ENCODE peak calls at places on chromosomes 6 and 20, in six cellular contexts. One of them, this sample, is unnamed.
A peak's percentile ranks its signal among the peaks of the same experiment; 100 is the strongest.

GRCh38 chr6:160221423-160221822 is 37.2 kb downstream of the SLC22A2 start:
- DNase-seq in brain microvascular endothelial cell: no peak
- DNase-seq in dorsolateral prefrontal cortex: no peak
- DNase-seq in CD8-positive, alpha-beta memory T cell: no peak
- DNase-seq in cardiac muscle cell: no peak
- DNase-seq in BJ: no peak
- DNase-seq in this sample: no peak

GRCh38 chr20:38258545-38259223 is 1.9 kb downstream of the KIAA1755 start:
- DNase-seq in BJ: no peak
- DNase-seq in CD8-positive, alpha-beta memory T cell: no peak
- DNase-seq in cardiac muscle cell: no peak
- DNase-seq in dorsolateral prefrontal cortex: no peak
- DNase-seq in brain microvascular endothelial cell: no peak
- DNase-seq in this sample: no peak

GRCh38 chr6:41097467-41098090 is 24.8 kb downstream of the NFYA start:
- DNase-seq in BJ: peak; percentile 43
- DNase-seq in CD8-positive, alpha-beta memory T cell: no peak
- DNase-seq in brain microvascular endothelial cell: peak; percentile 64
- DNase-seq in dorsolateral prefrontal cortex: no peak
- DNase-seq in cardiac muscle cell: no peak
- DNase-seq in this sample: no peak

GRCh38 chr20:51446656-51447055 is 95.9 kb downstream of the NFATC2 start:
- DNase-seq in BJ: peak; percentile 28
- DNase-seq in dorsolateral prefrontal cortex: no peak
- DNase-seq in CD8-positive, alpha-beta memory T cell: no peak
- DNase-seq in cardiac muscle cell: no peak
- DNase-seq in brain microvascular endothelial cell: peak; percentile 89
- DNase-seq in this sample: peak; percentile 71

GRCh38 chr6:26215200-26216014 is 128.2 kb downstream of the HFE start:
- DNase-seq in BJ: no peak
- DNase-seq in cardiac muscle cell: peak; percentile 37
- DNase-seq in dorsolateral prefrontal cortex: no peak
- DNase-seq in CD8-positive, alpha-beta memory T cell: no peak
- DNase-seq in brain microvascular endothelial cell: no peak
- DNase-seq in this sample: no peak

GRCh38 chr6:7137335-7138106 is 29.8 kb downstream of the RREB1 start:
- DNase-seq in cardiac muscle cell: peak; percentile 77
- DNase-seq in dorsolateral prefrontal cortex: no peak
- DNase-seq in brain microvascular endothelial cell: peak; percentile 68
- DNase-seq in BJ: no peak
- DNase-seq in CD8-positive, alpha-beta memory T cell: peak; percentile 42
- DNase-seq in this sample: no peak

GRCh38 chr6:1524040-1524480 is 85.7 kb upstream of the FOXC1 start:
- DNase-seq in brain microvascular endothelial cell: peak; percentile 32
- DNase-seq in BJ: no peak
- DNase-seq in dorsolateral prefrontal cortex: peak; percentile 38
- DNase-seq in cardiac muscle cell: peak; percentile 65
- DNase-seq in CD8-positive, alpha-beta memory T cell: peak; percentile 35
- DNase-seq in this sample: peak; percentile 92

GRCh38 chr6:127160484-127160883 is 42.0 kb downstream of the RSPO3 start:
- DNase-seq in cardiac muscle cell: no peak
- DNase-seq in brain microvascular endothelial cell: no peak
- DNase-seq in CD8-positive, alpha-beta memory T cell: no peak
- DNase-seq in dorsolateral prefrontal cortex: no peak
- DNase-seq in BJ: no peak
- DNase-seq in this sample: no peak

GRCh38 chr20:62970307-62971210 is 18.1 kb downstream of the SLC17A9 start:
- DNase-seq in CD8-positive, alpha-beta memory T cell: no peak
- DNase-seq in dorsolateral prefrontal cortex: no peak
- DNase-seq in BJ: no peak
- DNase-seq in brain microvascular endothelial cell: no peak
- DNase-seq in cardiac muscle cell: no peak
- DNase-seq in this sample: no peak

GRCh38 chr20:62969939-62970306 is 17.4 kb downstream of the SLC17A9 start:
- DNase-seq in dorsolateral prefrontal cortex: no peak
- DNase-seq in cardiac muscle cell: no peak
- DNase-seq in BJ: no peak
- DNase-seq in CD8-positive, alpha-beta memory T cell: no peak
- DNase-seq in brain microvascular endothelial cell: no peak
- DNase-seq in this sample: no peak

GRCh38 chr20:62971211-62971949 is 18.9 kb downstream of the SLC17A9 start:
- DNase-seq in BJ: no peak
- DNase-seq in cardiac muscle cell: no peak
- DNase-seq in brain microvascular endothelial cell: no peak
- DNase-seq in CD8-positive, alpha-beta memory T cell: no peak
- DNase-seq in dorsolateral prefrontal cortex: no peak
- DNase-seq in this sample: no peak

GRCh38 chr20:62973033-62973745 is 20.7 kb downstream of the SLC17A9 start:
- DNase-seq in BJ: no peak
- DNase-seq in CD8-positive, alpha-beta memory T cell: no peak
- DNase-seq in dorsolateral prefrontal cortex: no peak
- DNase-seq in cardiac muscle cell: no peak
- DNase-seq in brain microvascular endothelial cell: no peak
- DNase-seq in this sample: no peak

GRCh38 chr20:62972270-62973032 is 19.9 kb downstream of the SLC17A9 start:
- DNase-seq in dorsolateral prefrontal cortex: peak; percentile 76
- DNase-seq in cardiac muscle cell: peak; percentile 91
- DNase-seq in brain microvascular endothelial cell: peak; percentile 68
- DNase-seq in CD8-positive, alpha-beta memory T cell: peak; percentile 73
- DNase-seq in BJ: no peak
- DNase-seq in this sample: peak; percentile 99
- H3K27me3 ChIP-seq in dorsolateral prefrontal cortex: peaks cover 57% of the 10 kb centered on the region
- H3K27me3 ChIP-seq in cardiac muscle cell: peaks cover 51% of the 10 kb centered on the region
- H3K27me3 ChIP-seq in brain microvascular endothelial cell: peaks cover 38% of the 10 kb centered on the region
- H3K27me3 ChIP-seq in CD8-positive, alpha-beta memory T cell: peaks cover 28% of the 10 kb centered on the region
- H3K27me3 ChIP-seq in BJ: peaks cover 17% of the 10 kb centered on the region
- H3K27me3 ChIP-seq in this sample: no peaks in the 10 kb centered on the region

GRCh38 chr20:407097-407952 is 774 bp upstream of the RBCK1 start:
- DNase-seq in dorsolateral prefrontal cortex: peak; percentile 58
- DNase-seq in cardiac muscle cell: peak; percentile 87
- DNase-seq in CD8-positive, alpha-beta memory T cell: peak; percentile 65
- DNase-seq in BJ: no peak
- DNase-seq in brain microvascular endothelial cell: peak; percentile 45
- DNase-seq in this sample: peak; percentile 89

GRCh38 chr20:409697-410559 is 1.8 kb downstream of the RBCK1 start:
- DNase-seq in brain microvascular endothelial cell: no peak
- DNase-seq in CD8-positive, alpha-beta memory T cell: no peak
- DNase-seq in BJ: no peak
- DNase-seq in dorsolateral prefrontal cortex: no peak
- DNase-seq in cardiac muscle cell: no peak
- DNase-seq in this sample: no peak

GRCh38 chr20:406200-407096 is 1.7 kb upstream of the RBCK1 start:
- DNase-seq in dorsolateral prefrontal cortex: no peak
- DNase-seq in CD8-positive, alpha-beta memory T cell: no peak
- DNase-seq in brain microvascular endothelial cell: no peak
- DNase-seq in cardiac muscle cell: no peak
- DNase-seq in BJ: no peak
- DNase-seq in this sample: no peak

GRCh38 chr20:408843-409696 is 971 bp downstream of the RBCK1 start:
- DNase-seq in cardiac muscle cell: no peak
- DNase-seq in CD8-positive, alpha-beta memory T cell: no peak
- DNase-seq in brain microvascular endothelial cell: no peak
- DNase-seq in BJ: no peak
- DNase-seq in dorsolateral prefrontal cortex: no peak
- DNase-seq in this sample: no peak

DNA sequence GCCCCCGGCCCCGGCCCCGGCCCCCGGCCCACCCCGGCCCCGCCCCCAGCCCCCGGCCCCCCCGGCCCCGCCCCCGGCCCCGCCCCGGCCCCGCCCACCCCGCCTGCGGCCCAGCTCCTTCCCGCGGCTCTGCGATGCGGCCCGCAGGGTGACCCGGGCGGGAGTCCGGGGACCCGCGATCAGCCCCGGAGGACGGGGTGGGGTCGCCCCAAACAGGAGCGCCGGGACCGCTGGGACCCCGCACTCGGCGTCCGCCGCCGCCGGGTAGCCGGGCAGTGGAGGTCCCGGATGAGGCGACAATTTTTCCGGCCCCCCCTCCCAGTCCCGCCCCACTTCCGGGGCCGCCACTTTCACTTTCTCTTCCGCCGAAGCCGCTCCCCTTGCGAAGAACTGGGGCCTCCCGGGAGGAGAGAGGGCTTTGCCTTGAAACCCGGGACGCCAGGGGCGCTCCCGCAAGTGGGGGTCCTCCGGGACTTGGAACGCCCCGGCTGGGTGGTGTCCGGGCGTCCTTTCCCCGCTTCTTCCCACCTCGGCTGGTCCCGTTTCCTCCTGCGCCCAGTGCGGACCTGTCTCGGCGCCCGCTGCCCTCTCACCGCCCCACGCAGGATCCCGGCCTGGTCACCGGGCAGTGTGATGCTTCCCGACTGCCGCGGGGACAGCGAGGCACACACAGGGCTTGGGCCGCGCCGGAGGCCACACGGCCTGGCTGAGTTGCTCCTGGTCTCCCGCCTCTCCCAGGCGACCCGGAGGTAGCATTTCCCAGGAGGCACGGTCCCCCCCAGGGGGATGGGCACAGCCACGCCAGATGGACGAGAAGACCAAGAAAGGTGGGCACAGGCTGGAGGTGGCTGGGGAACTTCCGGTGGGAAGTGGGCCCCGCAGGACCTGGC is at the start of gene RBCK1:
- DNase-seq in brain microvascular endothelial cell: peak; percentile 56
- DNase-seq in cardiac muscle cell: peak; percentile 77
- DNase-seq in BJ: no peak
- DNase-seq in dorsolateral prefrontal cortex: peak; percentile 67
- DNase-seq in CD8-positive, alpha-beta memory T cell: peak; percentile 83
- DNase-seq in this sample: peak; percentile 88
- H3K4me3 ChIP-seq in brain microvascular endothelial cell: peak within 1 kb of the TSS; percentile 97
- H3K4me3 ChIP-seq in cardiac muscle cell: peak within 1 kb of the TSS; percentile 92
- H3K4me3 ChIP-seq in BJ: peak within 1 kb of the TSS; percentile 97
- H3K4me3 ChIP-seq in dorsolateral prefrontal cortex: peak within 1 kb of the TSS; percentile 79
- H3K4me3 ChIP-seq in CD8-positive, alpha-beta memory T cell: peak within 1 kb of the TSS; percentile 69
- H3K4me3 ChIP-seq in this sample: peak within 1 kb of the TSS; percentile 97

DNA sequence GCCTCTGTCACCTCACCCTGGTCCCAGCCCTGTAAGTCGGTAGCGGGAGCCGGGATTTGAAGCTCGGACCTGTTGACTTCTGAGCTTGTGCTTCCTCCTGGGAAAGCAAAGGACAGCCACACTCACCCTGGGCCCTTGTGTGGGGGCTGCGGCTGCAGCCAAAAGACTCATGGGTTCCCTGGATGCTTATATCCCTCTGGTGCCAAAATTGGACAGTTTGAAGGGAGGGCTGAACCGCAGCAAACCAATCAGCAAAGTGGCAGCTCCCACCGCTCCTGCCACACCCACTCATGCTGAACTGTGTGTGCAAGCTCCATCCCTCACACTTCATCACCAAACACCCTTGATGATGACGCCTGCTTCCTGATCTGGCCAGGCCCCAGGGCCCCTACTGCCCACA is 3.9 kb upstream of the CCN5 start:
- DNase-seq in dorsolateral prefrontal cortex: no peak
- DNase-seq in BJ: no peak
- DNase-seq in CD8-positive, alpha-beta memory T cell: no peak
- DNase-seq in brain microvascular endothelial cell: no peak
- DNase-seq in cardiac muscle cell: no peak
- DNase-seq in this sample: no peak
- H3K27me3 ChIP-seq in dorsolateral prefrontal cortex: no peaks in the 10 kb centered on the region
- H3K27me3 ChIP-seq in BJ: no peaks in the 10 kb centered on the region
- H3K27me3 ChIP-seq in CD8-positive, alpha-beta memory T cell: no peaks in the 10 kb centered on the region
- H3K27me3 ChIP-seq in brain microvascular endothelial cell: peaks cover 15% of the 10 kb centered on the region
- H3K27me3 ChIP-seq in cardiac muscle cell: no peaks in the 10 kb centered on the region
- H3K27me3 ChIP-seq in this sample: peaks cover 2% of the 10 kb centered on the region

GRCh38 chr6:56571605-56572004 is 71.1 kb downstream of the DST start:
- DNase-seq in brain microvascular endothelial cell: no peak
- DNase-seq in dorsolateral prefrontal cortex: no peak
- DNase-seq in BJ: no peak
- DNase-seq in cardiac muscle cell: no peak
- DNase-seq in CD8-positive, alpha-beta memory T cell: no peak
- DNase-seq in this sample: no peak
- H3K4me3 ChIP-seq in brain microvascular endothelial cell: no peak overlapping the region
- H3K4me3 ChIP-seq in dorsolateral prefrontal cortex: no peak overlapping the region
- H3K4me3 ChIP-seq in BJ: no peak overlapping the region
- H3K4me3 ChIP-seq in cardiac muscle cell: no peak overlapping the region
- H3K4me3 ChIP-seq in CD8-positive, alpha-beta memory T cell: no peak overlapping the region
- H3K4me3 ChIP-seq in this sample: no peak overlapping the region

GRCh38 chr20:63488331-63489251 is 10.3 kb downstream of the EEF1A2 start:
- DNase-seq in brain microvascular endothelial cell: no peak
- DNase-seq in BJ: no peak
- DNase-seq in CD8-positive, alpha-beta memory T cell: no peak
- DNase-seq in cardiac muscle cell: peak; percentile 49
- DNase-seq in dorsolateral prefrontal cortex: no peak
- DNase-seq in this sample: no peak
- H3K27me3 ChIP-seq in brain microvascular endothelial cell: peaks cover 19% of the 10 kb centered on the region
- H3K27me3 ChIP-seq in BJ: peaks cover 3% of the 10 kb centered on the region
- H3K27me3 ChIP-seq in CD8-positive, alpha-beta memory T cell: peaks cover 6% of the 10 kb centered on the region
- H3K27me3 ChIP-seq in cardiac muscle cell: no peaks in the 10 kb centered on the region
- H3K27me3 ChIP-seq in dorsolateral prefrontal cortex: peaks cover 15% of the 10 kb centered on the region
- H3K27me3 ChIP-seq in this sample: no peaks in the 10 kb centered on the region

GRCh38 chr6:156659317-156660198 is 117.6 kb upstream of the ARID1B start:
- DNase-seq in BJ: no peak
- DNase-seq in dorsolateral prefrontal cortex: no peak
- DNase-seq in brain microvascular endothelial cell: no peak
- DNase-seq in cardiac muscle cell: no peak
- DNase-seq in CD8-positive, alpha-beta memory T cell: no peak
- DNase-seq in this sample: no peak

GRCh38 chr6:156658186-156658585 is 119.0 kb upstream of the ARID1B start:
- DNase-seq in CD8-positive, alpha-beta memory T cell: no peak
- DNase-seq in cardiac muscle cell: no peak
- DNase-seq in BJ: peak; percentile 78
- DNase-seq in dorsolateral prefrontal cortex: no peak
- DNase-seq in brain microvascular endothelial cell: peak; percentile 80
- DNase-seq in this sample: no peak

GRCh38 chr6:156657311-156657710 is 119.9 kb upstream of the ARID1B start:
- DNase-seq in BJ: no peak
- DNase-seq in dorsolateral prefrontal cortex: no peak
- DNase-seq in cardiac muscle cell: peak; percentile 46
- DNase-seq in brain microvascular endothelial cell: no peak
- DNase-seq in CD8-positive, alpha-beta memory T cell: no peak
- DNase-seq in this sample: no peak

GRCh38 chr6:156660389-156660788 is 116.8 kb upstream of the ARID1B start:
- DNase-seq in BJ: no peak
- DNase-seq in brain microvascular endothelial cell: no peak
- DNase-seq in CD8-positive, alpha-beta memory T cell: no peak
- DNase-seq in cardiac muscle cell: no peak
- DNase-seq in dorsolateral prefrontal cortex: no peak
- DNase-seq in this sample: no peak

GRCh38 chr6:156658596-156659316 is 118.4 kb upstream of the ARID1B start:
- DNase-seq in brain microvascular endothelial cell: no peak
- DNase-seq in CD8-positive, alpha-beta memory T cell: no peak
- DNase-seq in dorsolateral prefrontal cortex: no peak
- DNase-seq in cardiac muscle cell: no peak
- DNase-seq in BJ: no peak
- DNase-seq in this sample: no peak
- H3K4me3 ChIP-seq in brain microvascular endothelial cell: no peak overlapping the region
- H3K4me3 ChIP-seq in CD8-positive, alpha-beta memory T cell: no peak overlapping the region
- H3K4me3 ChIP-seq in dorsolateral prefrontal cortex: no peak overlapping the region
- H3K4me3 ChIP-seq in cardiac muscle cell: no peak overlapping the region
- H3K4me3 ChIP-seq in BJ: no peak overlapping the region
- H3K4me3 ChIP-seq in this sample: no peak overlapping the region

DNA sequence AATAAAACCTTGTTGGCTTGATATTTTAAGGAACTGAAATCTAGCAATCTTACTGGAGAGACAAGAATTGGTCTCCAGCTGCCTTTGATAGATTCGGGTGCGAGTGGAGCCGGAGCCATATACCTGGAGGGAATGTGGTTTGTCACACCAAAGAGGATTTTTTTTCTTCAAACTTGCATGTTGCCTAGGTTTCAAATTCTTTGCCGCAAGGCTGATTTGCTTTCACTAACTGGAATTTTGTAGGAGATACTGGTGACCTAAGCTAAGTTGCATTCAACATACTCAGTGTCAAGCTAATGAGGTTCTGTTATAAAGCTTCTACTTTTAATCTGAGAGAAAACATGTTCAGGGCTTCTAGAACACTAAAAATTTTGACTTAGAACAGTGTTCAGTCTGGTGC is 39.7 kb upstream of the ASIP start:
- DNase-seq in BJ: no peak
- DNase-seq in cardiac muscle cell: no peak
- DNase-seq in dorsolateral prefrontal cortex: no peak
- DNase-seq in CD8-positive, alpha-beta memory T cell: no peak
- DNase-seq in brain microvascular endothelial cell: no peak
- DNase-seq in this sample: no peak
- H3K27me3 ChIP-seq in BJ: no peaks in the 10 kb centered on the region
- H3K27me3 ChIP-seq in cardiac muscle cell: no peaks in the 10 kb centered on the region
- H3K27me3 ChIP-seq in dorsolateral prefrontal cortex: no peaks in the 10 kb centered on the region
- H3K27me3 ChIP-seq in CD8-positive, alpha-beta memory T cell: no peaks in the 10 kb centered on the region
- H3K27me3 ChIP-seq in brain microvascular endothelial cell: peaks cover 5% of the 10 kb centered on the region
- H3K27me3 ChIP-seq in this sample: no peaks in the 10 kb centered on the region

This sample was measured in Caco-2.